ENCODE peak calls at places on chromosomes 3 and 15, in seven cellular contexts. X is T follicular helper cell; H is stimulated activated CD4-positive, alpha-beta T cell treated with anti-CD3 and anti-CD28 coated beads, Interleukin-2, amount 100 ng/mL, for 48 hours; Z is GM23248; F is NCI-H2107; V is H9; G is activated T-helper 1 cell treated with anti-CD3 and anti-CD28 coated beads, Interleukin-12 subunit alpha, Interleukin-12 subunit beta, Interleukin-2, Interleukin-4 antibody, amounts not matched to agents 30 ng/mL and 10 ng/mL and 1 ng/mL, durations not matched to agents 14 hours and 24 hours and 36 hours. C is an unnamed sample.

GRCh38 chr15:60634815-60635214 is 155.9 kb upstream of the ICE2 start:
- DNase-seq in Z (peak; percentile 5), V (no peak), G (no peak), X (no peak), H (no peak), F (no peak), C (no peak)

GRCh38 chr3:123188058-123188457 is 13.7 kb upstream of the SEC22A start:
- DNase-seq in X (no peak), H (no peak), G (no peak), V (no peak), F (no peak), Z (peak; percentile 63), C (no peak)

GRCh38 chr3:187983484-187984124 is 170.4 kb upstream of the LPP start:
- DNase-seq in X (no peak), F (no peak), H (no peak), V (no peak), G (no peak), Z (peak; percentile 36), C (no peak)

GRCh38 chr3:7309707-7310106 is 448.8 kb downstream of the GRM7 start:
- DNase-seq in X (no peak), Z (no peak), V (no peak), G (no peak), F (no peak), H (no peak), C (peak; percentile 22)

GRCh38 chr3:126781406-126781805 is 77.4 kb downstream of the CHCHD6 start:
- DNase-seq in H (no peak), V (no peak), Z (peak; percentile 40), F (no peak), G (no peak), X (no peak), C (no peak)

GRCh38 chr15:74257105-74257504 is 21.0 kb downstream of the CCDC33 start:
- DNase-seq in X (no peak), G (no peak), Z (no peak), V (no peak), F (no peak), H (no peak), C (no peak)

GRCh38 chr3:4982773-4983738 is 3.8 kb downstream of the BHLHE40 start:
- DNase-seq in H (no peak), G (no peak), Z (peak; percentile 72), V (no peak), X (no peak), F (no peak), C (no peak)

GRCh38 chr3:63948995-63949394 is 36.8 kb upstream of the SCAANT1 start:
- DNase-seq in X (no peak), G (no peak), V (no peak), Z (peak; percentile 83), F (no peak), H (no peak), C (no peak)

GRCh38 chr3:111369953-111370352 is 172.0 kb upstream of the CD96 start:
- DNase-seq in X (no peak), H (no peak), G (no peak), V (no peak), Z (peak; percentile 3), F (no peak), C (no peak)

GRCh38 chr3:141877911-141878310 is 1.5 kb downstream of the ATP1B3 start:
- DNase-seq in Z (peak; percentile 70), H (no peak), X (no peak), G (no peak), F (no peak), V (no peak), C (no peak)

C was measured in heart right ventricle.